ENCODE peak calls at places on chromosomes 11 and 22, in six cellular contexts. D is DND-41; F is stimulated activated CD4-positive, alpha-beta T cell treated with anti-CD3 and anti-CD28 coated beads, Interleukin-4, amount 100 ng/mL, for 1 hour; P is CD8-positive, alpha-beta memory T cell; Q is SIG-M5; H is stomach. B is an unnamed sample.

GRCh38 chr22:35620624-35621245 is 3.6 kb upstream of the MB start:
- DNase-seq in P (no peak), D (no peak), F (no peak), Q (no peak), H (no peak), B (no peak)

GRCh38 chr11:131759140-131759539 is 388.7 kb downstream of the NTM start:
- DNase-seq in P (no peak), Q (no peak), H (no peak), F (no peak), D (no peak), B (no peak)

GRCh38 chr11:21625982-21626381 is 566.9 kb upstream of the ANO5 start:
- DNase-seq in D (peak; percentile 90), H (no peak), F (no peak), Q (no peak), P (no peak), B (peak; percentile 16)

GRCh38 chr11:58921778-58922390 is 17.4 kb upstream of the GLYATL1 start:
- DNase-seq in P (no peak), Q (no peak), F (no peak), D (no peak), H (no peak), B (no peak)

GRCh38 chr11:100546714-100547113 is 140.4 kb upstream of the ARHGAP42 start:
- DNase-seq in F (no peak), P (no peak), H (no peak), Q (no peak), D (no peak), B (peak; percentile 39)

GRCh38 chr22:19903031-19903430 is 38.5 kb upstream of the COMT start:
- DNase-seq in F (no peak), D (no peak), Q (no peak), P (no peak), H (no peak), B (no peak)

GRCh38 chr11:76794371-76795284 is 11.5 kb downstream of the TSKU start:
- DNase-seq in Q (no peak), F (no peak), D (no peak), H (no peak), P (no peak), B (no peak)

GRCh38 chr22:46275455-46276129 is 7.8 kb downstream of the TTC38 start:
- DNase-seq in D (no peak), F (no peak), P (no peak), H (no peak), Q (no peak), B (no peak)

GRCh38 chr22:29520851-29521250 is 32.7 kb downstream of the THOC5 start:
- DNase-seq in Q (no peak), D (no peak), H (no peak), P (no peak), F (no peak), B (no peak)

GRCh38 chr22:21707677-21708076 is 27.9 kb downstream of the YPEL1 start:
- DNase-seq in Q (no peak), F (no peak), D (no peak), P (no peak), H (no peak), B (no peak)

GRCh38 chr11:6418199-6418957 is 516 bp downstream of the APBB1 start:
- DNase-seq in H (no peak), F (peak; percentile 23), P (no peak), D (no peak), Q (no peak), B (no peak)

GRCh38 chr11:16153951-16154350 is 202.4 kb downstream of the SOX6 start:
- DNase-seq in P (no peak), Q (no peak), D (no peak), H (no peak), F (no peak), B (no peak)

GRCh38 chr22:19126309-19126666 is 4.1 kb upstream of the DGCR2 start:
- DNase-seq in H (no peak), P (no peak), D (no peak), Q (no peak), F (no peak), B (no peak)

GRCh38 chr11:95378789-95379188 is 147.8 kb upstream of the SESN3 start:
- DNase-seq in Q (no peak), F (no peak), H (no peak), P (no peak), D (no peak), B (no peak)

GRCh38 chr22:27419473-27419872 is 382.1 kb downstream of the MN1 start:
- DNase-seq in P (no peak), H (no peak), F (no peak), Q (no peak), D (no peak), B (no peak)

GRCh38 chr11:123738374-123738773 is 3.1 kb downstream of the ZNF202 start:
- DNase-seq in Q (no peak), F (no peak), D (no peak), H (no peak), P (no peak), B (no peak)

GRCh38 chr11:64877390-64878222 is 815 bp downstream of the EHD1 start:
- DNase-seq in P (no peak), H (no peak), D (peak; percentile 53), Q (no peak), F (no peak), B (no peak)